ENCODE peak calls at places on chromosomes 2 and 18, in six cellular contexts. D is omental fat pad, E is ACHN, A is activated gamma-delta T cell, F is GM04504, V is NCI-H69. K is an unnamed sample.

GRCh38 chr2:69514406-69514805 is 77.2 kb upstream of the NFU1 start:
- DNase-seq in F (no peak), D (no peak), E (no peak), A (no peak), V (peak), K (peak)

GRCh38 chr2:233267516-233268245 is 16.2 kb downstream of the ATG16L1 start:
- DNase-seq in A (no peak), F (no peak), D (no peak), V (no peak), E (no peak), K (no peak)

GRCh38 chr2:232420073-232420454 is 13.4 kb downstream of the ALPG start:
- DNase-seq in F (no peak), E (no peak), D (no peak), A (no peak), V (no peak), K (no peak)

GRCh38 chr2:174781996-174782395 is 17.7 kb upstream of the CHRNA1 start:
- DNase-seq in V (no peak), D (no peak), E (no peak), F (no peak), A (no peak), K (no peak)

GRCh38 chr18:34709104-34709503 is 994 bp upstream of the DTNA start:
- DNase-seq in V (peak), A (no peak), D (no peak), E (no peak), F (peak), K (peak)

GRCh38 chr18:22676423-22676822 is 256.7 kb upstream of the RBBP8 start:
- DNase-seq in E (no peak), F (no peak), A (no peak), D (no peak), V (no peak), K (no peak)

GRCh38 chr18:48993586-48993985 is 42.8 kb upstream of the SMAD7 start:
- DNase-seq in A (no peak), V (no peak), E (no peak), D (no peak), F (no peak), K (no peak)

GRCh38 chr18:58520964-58521363 is 107.9 kb downstream of the ALPK2 start:
- DNase-seq in V (peak), A (no peak), E (no peak), D (no peak), F (no peak), K (no peak)

GRCh38 chr2:163617517-163617916 is 118.3 kb downstream of the FIGN start:
- DNase-seq in D (no peak), A (no peak), V (peak), F (no peak), E (no peak), K (no peak)

GRCh38 chr2:210961249-210961648 is 404.9 kb downstream of the CPS1 start:
- DNase-seq in D (no peak), A (no peak), V (no peak), F (no peak), E (peak), K (no peak)

GRCh38 chr18:30639361-30639760 is 403.2 kb downstream of the DSC3 start:
- DNase-seq in E (no peak), D (no peak), V (no peak), F (no peak), A (no peak), K (no peak)

GRCh38 chr2:101617786-101618185 is 79.7 kb upstream of the MAP4K4 start:
- DNase-seq in A (no peak), F (no peak), E (no peak), D (no peak), V (no peak), K (no peak)

K was measured in amniotic stem cell.